ENCODE peak calls at places on chromosomes 16 and 17, in five cellular contexts. Q is stimulated activated CD4-positive, alpha-beta T cell treated with anti-CD3 and anti-CD28 coated beads, Interleukin-1b, Interleukin-23, amount 100 ng/mL, for 24 hours; C is RPMI7951; L is NCI-H460; Y is EL. D is an unnamed sample.

GRCh38 chr17:79644617-79645016 is 33.8 kb upstream of the RBFOX3 start:
- DNase-seq in Q (no peak), C (no peak), L (no peak), Y (no peak), D (no peak)

GRCh38 chr16:74297296-74297665 is 667 bp downstream of the PSMD7 start:
- DNase-seq in Q (no peak), C (peak; percentile 37), L (peak; percentile 9), Y (peak; percentile 44), D (no peak)

GRCh38 chr16:86858501-86858900 is 280.2 kb downstream of the FOXL1 start:
- DNase-seq in Q (no peak), C (no peak), L (no peak), Y (no peak), D (no peak)

GRCh38 chr17:48995871-48996695 is 1.1 kb upstream of the IGF2BP1 start:
- DNase-seq in Q (no peak), C (peak; percentile 33), L (no peak), Y (peak; percentile 53), D (peak; percentile 30)

GRCh38 chr16:83402160-83402794 is 405.5 kb upstream of the HSBP1 start:
- DNase-seq in Q (no peak), C (peak; percentile 53), L (no peak), Y (peak; percentile 61), D (no peak)

GRCh38 chr16:75432828-75433731 is at the start of gene CFDP1:
- DNase-seq in Q (peak; percentile 94), C (peak; percentile 92), L (peak; percentile 88), Y (peak; percentile 95), D (peak; percentile 75)

GRCh38 chr17:72683506-72684404 is 408.7 kb downstream of the SLC39A11 start:
- DNase-seq in Q (no peak), C (peak; percentile 97), L (peak; percentile 80), Y (peak; percentile 97), D (no peak)

GRCh38 chr16:85759631-85760419 is 8.9 kb upstream of the C16orf74 start:
- DNase-seq in Q (no peak), C (no peak), L (no peak), Y (no peak), D (no peak)

GRCh38 chr17:36755586-36755985 is 154.2 kb downstream of the MRM1 start:
- DNase-seq in Q (no peak), C (peak; percentile 13), L (peak; percentile 34), Y (peak; percentile 8), D (peak; percentile 2)

GRCh38 chr17:11296994-11297393 is 56.0 kb downstream of the SHISA6 start:
- DNase-seq in Q (no peak), C (no peak), L (no peak), Y (no peak), D (peak; percentile 7)

GRCh38 chr17:73957564-73957963 is 245.9 kb upstream of the RPL38 start:
- DNase-seq in Q (no peak), C (no peak), L (no peak), Y (no peak), D (no peak)

GRCh38 chr17:56826611-56827414 is 6.9 kb downstream of the C17orf67 start:
- DNase-seq in Q (no peak), C (no peak), L (no peak), Y (no peak), D (no peak)

GRCh38 chr17:80984749-80985148 is 6.9 kb upstream of the CHMP6 start:
- DNase-seq in Q (no peak), C (peak; percentile 87), L (no peak), Y (peak; percentile 98), D (no peak)

GRCh38 chr16:88468289-88469129 is 15.4 kb downstream of the ZFPM1 start:
- DNase-seq in Q (no peak), C (peak; percentile 15), L (peak; percentile 77), Y (peak; percentile 17), D (no peak)

GRCh38 chr17:75983501-75984181 is 4.6 kb downstream of the TEN1 start:
- DNase-seq in Q (no peak), C (peak; percentile 36), L (no peak), Y (no peak), D (no peak)

GRCh38 chr16:80309178-80309577 is 231.6 kb upstream of the DYNLRB2 start:
- DNase-seq in Q (no peak), C (no peak), L (no peak), Y (no peak), D (no peak)

GRCh38 chr16:11742041-11742535 is 569 bp downstream of the TXNDC11 start:
- DNase-seq in Q (no peak), C (peak; percentile 24), L (no peak), Y (no peak), D (no peak)

GRCh38 chr16:71443714-71444113 is 1.9 kb upstream of the TLE7 start:
- DNase-seq in Q (no peak), C (no peak), L (no peak), Y (no peak), D (no peak)

GRCh38 chr16:85612191-85612800 is 826 bp upstream of the GSE1 start:
- DNase-seq in Q (no peak), C (peak; percentile 91), L (peak; percentile 85), Y (peak; percentile 96), D (peak; percentile 36)

GRCh38 chr16:24645739-24646645 is 83.5 kb upstream of the TNRC6A start:
- DNase-seq in Q (no peak), C (peak; percentile 98), L (peak; percentile 92), Y (peak; percentile 99), D (no peak)

GRCh38 chr17:50310455-50311111 is 35.3 kb upstream of the XYLT2 start:
- DNase-seq in Q (no peak), C (no peak), L (no peak), Y (no peak), D (no peak)

GRCh38 chr17:38334480-38335364 is 9.0 kb downstream of the GPR179 start:
- DNase-seq in Q (no peak), C (no peak), L (no peak), Y (no peak), D (no peak)

GRCh38 chr17:62971853-62972252 is 5.8 kb downstream of the TANC2 start:
- DNase-seq in Q (no peak), C (no peak), L (no peak), Y (no peak), D (no peak)

D was measured in NCI-H1105.